ENCODE peak calls at places on chromosomes 13 and 19, in five cellular contexts. E is A549, Y is body of pancreas, Z is uterus, A is stomach. N is an unnamed sample.

GRCh38 chr13:44837250-44837649 is 152.0 kb downstream of the NUFIP1 start:
- DNase-seq in Y (no peak), Z (no peak), E (no peak), A (no peak), N (no peak)

GRCh38 chr13:78138756-78139155 is 220.1 kb upstream of the EDNRB start:
- DNase-seq in Y (no peak), Z (no peak), A (no peak), E (no peak), N (no peak)

GRCh38 chr19:32362318-32362691 is 16.9 kb downstream of the ZNF507 start:
- DNase-seq in E (no peak), Y (no peak), A (no peak), Z (no peak), N (no peak)

GRCh38 chr19:54114340-54114826 is 1.1 kb downstream of the TFPT start:
- DNase-seq in A (peak; percentile 48), Y (peak; percentile 21), Z (no peak), E (no peak), N (no peak)

GRCh38 chr19:43780706-43781525 is at the start of gene KCNN4:
- DNase-seq in Z (no peak), Y (no peak), A (peak; percentile 57), E (peak; percentile 77), N (no peak)

GRCh38 chr19:38975214-38975860 is at the start of gene FBXO17:
- DNase-seq in Z (peak; percentile 75), Y (peak; percentile 69), A (peak; percentile 44), E (peak; percentile 84), N (peak; percentile 72)

GRCh38 chr13:40494513-40494912 is 171.9 kb downstream of the FOXO1 start:
- DNase-seq in Y (no peak), A (no peak), Z (no peak), E (no peak), N (no peak)

GRCh38 chr13:27171244-27171829 is at the start of gene USP12:
- DNase-seq in Y (no peak), Z (no peak), E (no peak), A (no peak), N (peak; percentile 78)

GRCh38 chr13:86135856-86136255 is 336.6 kb upstream of the SLITRK6 start:
- DNase-seq in E (no peak), Y (no peak), Z (no peak), A (no peak), N (no peak)

GRCh38 chr19:58401825-58402433 is 6.5 kb downstream of the RNF225 start:
- DNase-seq in Z (no peak), E (no peak), Y (no peak), A (no peak), N (no peak)

GRCh38 chr19:12986726-12987125 is 8.5 kb upstream of the NFIX start:
- DNase-seq in Y (no peak), A (no peak), Z (no peak), E (no peak), N (no peak)

GRCh38 chr19:45276284-45276687 is 25.2 kb downstream of the MARK4 start:
- DNase-seq in A (no peak), E (no peak), Y (peak; percentile 31), Z (no peak), N (no peak)

GRCh38 chr19:15381429-15381828 is 1.8 kb upstream of the AKAP8 start:
- DNase-seq in E (no peak), A (no peak), Y (no peak), Z (no peak), N (no peak)

GRCh38 chr19:15379083-15379995 is at the start of gene AKAP8:
- DNase-seq in A (peak; percentile 99), Y (peak; percentile 99), Z (peak; percentile 99), E (peak; percentile 92), N (peak; percentile 98)

GRCh38 chr19:15378529-15379082 is 981 bp downstream of the AKAP8 start:
- DNase-seq in E (peak; percentile 18), A (peak; percentile 59), Z (no peak), Y (peak; percentile 62), N (peak; percentile 74)

GRCh38 chr19:15379996-15380647 is 535 bp upstream of the AKAP8 start:
- DNase-seq in E (peak; percentile 35), Z (no peak), Y (peak; percentile 49), A (peak; percentile 56), N (no peak)

DNA sequence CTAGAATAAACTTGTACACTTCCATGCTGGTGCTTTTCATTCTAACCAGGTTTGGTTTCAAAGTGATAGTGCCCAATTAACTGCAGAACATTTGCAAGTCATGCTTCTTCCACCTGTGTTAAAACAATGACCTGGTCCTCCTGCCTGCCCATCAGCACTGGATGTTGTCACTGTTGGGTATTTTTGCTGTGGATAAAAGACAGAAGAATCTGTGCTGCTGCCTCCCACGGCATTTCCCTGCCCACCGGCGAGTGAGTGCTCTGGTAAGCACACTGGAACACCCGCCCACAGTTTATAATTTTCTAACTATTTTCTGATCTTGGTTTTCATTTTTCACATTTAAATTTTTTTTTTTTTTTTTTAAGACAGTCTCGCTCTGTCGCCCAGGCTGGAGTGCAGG is 2.3 kb upstream of the AKAP8 start:
- DNase-seq in A (no peak), Y (no peak), E (no peak), Z (no peak), N (no peak)
- TF ChIP-seq POLR2A in A (no peak), Y (no peak), E (no peak), Z (no peak), N (no peak)

DNA sequence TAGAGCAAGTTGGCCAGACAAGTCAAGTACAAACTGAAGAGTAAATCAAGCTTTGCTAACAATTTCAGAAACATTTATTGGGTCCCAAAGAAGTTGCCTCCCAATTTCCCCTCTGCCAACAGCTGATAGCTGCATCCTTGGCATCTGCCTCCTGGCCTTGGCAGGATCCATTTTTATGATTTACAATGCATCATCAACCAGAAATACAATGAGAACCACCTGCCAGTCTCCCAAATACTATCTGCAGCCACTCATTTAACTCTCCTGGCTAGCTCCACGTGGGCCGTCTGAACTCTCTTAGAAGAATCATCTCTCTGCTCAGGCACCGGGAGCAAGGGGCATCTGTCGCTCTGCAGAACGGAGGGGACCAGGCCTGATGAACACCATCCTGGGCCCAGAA is 2.7 kb downstream of the LONP1 start:
- DNase-seq in A (no peak), Z (no peak), E (no peak), Y (no peak), N (no peak)
- H3K4me1 ChIP-seq in A (peaks cover 37% of the 10 kb centered on the region), Z (peaks cover 12% of the 10 kb centered on the region), E (peaks cover 11% of the 10 kb centered on the region), Y (peaks cover 31% of the 10 kb centered on the region), N (peaks cover 32% of the 10 kb centered on the region)

GRCh38 chr19:821976-822773 is 420 bp upstream of the PLPPR3 start:
- DNase-seq in A (no peak), Z (no peak), E (no peak), Y (no peak), N (no peak)
- TF ChIP-seq POLR2A in A (no peak), Z (no peak), E (no peak), Y (no peak), N (no peak)

GRCh38 chr13:99383511-99383921 is 76.3 kb upstream of the GPR183 start:
- DNase-seq in A (no peak), Z (no peak), E (no peak), Y (no peak), N (no peak)

GRCh38 chr13:99383946-99384345 is 76.7 kb upstream of the GPR183 start:
- DNase-seq in E (no peak), A (no peak), Y (no peak), Z (no peak), N (no peak)

GRCh38 chr13:99380921-99381645 is 73.9 kb upstream of the GPR183 start:
- DNase-seq in Y (no peak), A (no peak), E (no peak), Z (no peak), N (no peak)

GRCh38 chr13:99384468-99384867 is 77.3 kb upstream of the GPR183 start:
- DNase-seq in E (no peak), Y (no peak), A (no peak), Z (no peak), N (no peak)

GRCh38 chr13:99382428-99383133 is 75.4 kb upstream of the GPR183 start:
- DNase-seq in Z (no peak), E (no peak), A (no peak), Y (no peak), N (no peak)
- H3K4me1 ChIP-seq in Z (no peaks in the 10 kb centered on the region), E (no peaks in the 10 kb centered on the region), A (peaks cover 12% of the 10 kb centered on the region), Y (no peaks in the 10 kb centered on the region), N (peaks cover 12% of the 10 kb centered on the region)

GRCh38 chr13:95362666-95363065 is 61.4 kb upstream of the ABCC4 start:
- DNase-seq in E (no peak), Y (no peak), Z (no peak), A (no peak), N (no peak)

GRCh38 chr13:95368998-95369397 is 67.7 kb upstream of the ABCC4 start:
- DNase-seq in Y (no peak), E (no peak), A (no peak), Z (no peak), N (no peak)

GRCh38 chr13:95367309-95367843 is 66.1 kb upstream of the ABCC4 start:
- DNase-seq in A (no peak), Y (no peak), Z (no peak), E (no peak), N (no peak)
- TF ChIP-seq POLR2A in A (no peak), Y (no peak), Z (no peak), E (no peak), N (no peak)